ENCODE peak calls at places on chromosomes 11 and 22, in nine cellular contexts. One of them, this sample, is unnamed.

GRCh38 chr11:16986434-16987204 is 27.6 kb downstream of the PLEKHA7 start:
- ATAC-seq in right lobe of liver: peak
- ATAC-seq in activated naive CD8-positive, alpha-beta T cell treated with anti-CD3 and anti-CD28 coated beads, Interleukin-2, amount 10 ng/mL, durations not matched to agents 7 days and 5 days: peak
- ATAC-seq in sciatic nerve: peak
- ATAC-seq in activated CD8-positive, alpha-beta T cell treated with anti-CD3 and anti-CD28 coated beads, Interleukin-2, amount 10 ng/mL, durations not matched to agents 7 days and 5 days: peak
- ATAC-seq in T-cell: peak
- ATAC-seq in activated naive CD4-positive, alpha-beta T cell treated with anti-CD3 and anti-CD28 coated beads, Interleukin-2, amount 50 U/mL, for 72 hours: peak
- ATAC-seq in HepG2: no peak
- ATAC-seq in CD8-positive, alpha-beta T cell: peak
- ATAC-seq in this sample: no peak

GRCh38 chr11:47467372-47467771 is 18.4 kb upstream of the RAPSN start:
- ATAC-seq in right lobe of liver: peak
- ATAC-seq in activated naive CD8-positive, alpha-beta T cell treated with anti-CD3 and anti-CD28 coated beads, Interleukin-2, amount 10 ng/mL, durations not matched to agents 7 days and 5 days: no peak
- ATAC-seq in sciatic nerve: peak
- ATAC-seq in activated CD8-positive, alpha-beta T cell treated with anti-CD3 and anti-CD28 coated beads, Interleukin-2, amount 10 ng/mL, durations not matched to agents 7 days and 5 days: no peak
- ATAC-seq in T-cell: no peak
- ATAC-seq in activated naive CD4-positive, alpha-beta T cell treated with anti-CD3 and anti-CD28 coated beads, Interleukin-2, amount 50 U/mL, for 72 hours: no peak
- ATAC-seq in HepG2: no peak
- ATAC-seq in CD8-positive, alpha-beta T cell: no peak
- ATAC-seq in this sample: no peak

GRCh38 chr22:43303166-43303565 is 40.0 kb downstream of the SCUBE1 start:
- ATAC-seq in right lobe of liver: no peak
- ATAC-seq in activated naive CD8-positive, alpha-beta T cell treated with anti-CD3 and anti-CD28 coated beads, Interleukin-2, amount 10 ng/mL, durations not matched to agents 7 days and 5 days: no peak
- ATAC-seq in sciatic nerve: no peak
- ATAC-seq in activated CD8-positive, alpha-beta T cell treated with anti-CD3 and anti-CD28 coated beads, Interleukin-2, amount 10 ng/mL, durations not matched to agents 7 days and 5 days: no peak
- ATAC-seq in T-cell: no peak
- ATAC-seq in activated naive CD4-positive, alpha-beta T cell treated with anti-CD3 and anti-CD28 coated beads, Interleukin-2, amount 50 U/mL, for 72 hours: no peak
- ATAC-seq in HepG2: no peak
- ATAC-seq in CD8-positive, alpha-beta T cell: no peak
- ATAC-seq in this sample: no peak

GRCh38 chr11:95092549-95093324 is 3.1 kb downstream of the ENDOD1 start:
- ATAC-seq in right lobe of liver: no peak
- ATAC-seq in activated naive CD8-positive, alpha-beta T cell treated with anti-CD3 and anti-CD28 coated beads, Interleukin-2, amount 10 ng/mL, durations not matched to agents 7 days and 5 days: no peak
- ATAC-seq in sciatic nerve: no peak
- ATAC-seq in activated CD8-positive, alpha-beta T cell treated with anti-CD3 and anti-CD28 coated beads, Interleukin-2, amount 10 ng/mL, durations not matched to agents 7 days and 5 days: no peak
- ATAC-seq in T-cell: no peak
- ATAC-seq in activated naive CD4-positive, alpha-beta T cell treated with anti-CD3 and anti-CD28 coated beads, Interleukin-2, amount 50 U/mL, for 72 hours: peak
- ATAC-seq in HepG2: peak
- ATAC-seq in CD8-positive, alpha-beta T cell: no peak
- ATAC-seq in this sample: no peak

GRCh38 chr11:11992257-11992690 is 16.2 kb downstream of the DKK3 start:
- ATAC-seq in right lobe of liver: peak
- ATAC-seq in activated naive CD8-positive, alpha-beta T cell treated with anti-CD3 and anti-CD28 coated beads, Interleukin-2, amount 10 ng/mL, durations not matched to agents 7 days and 5 days: no peak
- ATAC-seq in sciatic nerve: no peak
- ATAC-seq in activated CD8-positive, alpha-beta T cell treated with anti-CD3 and anti-CD28 coated beads, Interleukin-2, amount 10 ng/mL, durations not matched to agents 7 days and 5 days: no peak
- ATAC-seq in T-cell: no peak
- ATAC-seq in activated naive CD4-positive, alpha-beta T cell treated with anti-CD3 and anti-CD28 coated beads, Interleukin-2, amount 50 U/mL, for 72 hours: no peak
- ATAC-seq in HepG2: peak
- ATAC-seq in CD8-positive, alpha-beta T cell: no peak
- ATAC-seq in this sample: no peak

GRCh38 chr11:46845740-46846509 is at the start of gene CKAP5:
- ATAC-seq in right lobe of liver: peak
- ATAC-seq in activated naive CD8-positive, alpha-beta T cell treated with anti-CD3 and anti-CD28 coated beads, Interleukin-2, amount 10 ng/mL, durations not matched to agents 7 days and 5 days: peak
- ATAC-seq in sciatic nerve: peak
- ATAC-seq in activated CD8-positive, alpha-beta T cell treated with anti-CD3 and anti-CD28 coated beads, Interleukin-2, amount 10 ng/mL, durations not matched to agents 7 days and 5 days: peak
- ATAC-seq in T-cell: peak
- ATAC-seq in activated naive CD4-positive, alpha-beta T cell treated with anti-CD3 and anti-CD28 coated beads, Interleukin-2, amount 50 U/mL, for 72 hours: peak
- ATAC-seq in HepG2: peak
- ATAC-seq in CD8-positive, alpha-beta T cell: peak
- ATAC-seq in this sample: peak

GRCh38 chr22:25764270-25765015 is 22.5 kb downstream of the MYO18B start:
- ATAC-seq in right lobe of liver: no peak
- ATAC-seq in activated naive CD8-positive, alpha-beta T cell treated with anti-CD3 and anti-CD28 coated beads, Interleukin-2, amount 10 ng/mL, durations not matched to agents 7 days and 5 days: no peak
- ATAC-seq in sciatic nerve: no peak
- ATAC-seq in activated CD8-positive, alpha-beta T cell treated with anti-CD3 and anti-CD28 coated beads, Interleukin-2, amount 10 ng/mL, durations not matched to agents 7 days and 5 days: no peak
- ATAC-seq in T-cell: no peak
- ATAC-seq in activated naive CD4-positive, alpha-beta T cell treated with anti-CD3 and anti-CD28 coated beads, Interleukin-2, amount 50 U/mL, for 72 hours: no peak
- ATAC-seq in HepG2: no peak
- ATAC-seq in CD8-positive, alpha-beta T cell: no peak
- ATAC-seq in this sample: no peak

GRCh38 chr11:405976-406795 is 8.6 kb downstream of the SIGIRR start:
- ATAC-seq in right lobe of liver: peak
- ATAC-seq in activated naive CD8-positive, alpha-beta T cell treated with anti-CD3 and anti-CD28 coated beads, Interleukin-2, amount 10 ng/mL, durations not matched to agents 7 days and 5 days: no peak
- ATAC-seq in sciatic nerve: peak
- ATAC-seq in activated CD8-positive, alpha-beta T cell treated with anti-CD3 and anti-CD28 coated beads, Interleukin-2, amount 10 ng/mL, durations not matched to agents 7 days and 5 days: no peak
- ATAC-seq in T-cell: no peak
- ATAC-seq in activated naive CD4-positive, alpha-beta T cell treated with anti-CD3 and anti-CD28 coated beads, Interleukin-2, amount 50 U/mL, for 72 hours: no peak
- ATAC-seq in HepG2: no peak
- ATAC-seq in CD8-positive, alpha-beta T cell: no peak
- ATAC-seq in this sample: no peak

GRCh38 chr11:32919338-32919737 is 26.7 kb downstream of the QSER1 start:
- ATAC-seq in right lobe of liver: no peak
- ATAC-seq in activated naive CD8-positive, alpha-beta T cell treated with anti-CD3 and anti-CD28 coated beads, Interleukin-2, amount 10 ng/mL, durations not matched to agents 7 days and 5 days: peak
- ATAC-seq in sciatic nerve: no peak
- ATAC-seq in activated CD8-positive, alpha-beta T cell treated with anti-CD3 and anti-CD28 coated beads, Interleukin-2, amount 10 ng/mL, durations not matched to agents 7 days and 5 days: no peak
- ATAC-seq in T-cell: no peak
- ATAC-seq in activated naive CD4-positive, alpha-beta T cell treated with anti-CD3 and anti-CD28 coated beads, Interleukin-2, amount 50 U/mL, for 72 hours: no peak
- ATAC-seq in HepG2: no peak
- ATAC-seq in CD8-positive, alpha-beta T cell: no peak
- ATAC-seq in this sample: no peak

GRCh38 chr11:47415949-47416472 is 7.6 kb downstream of the SLC39A13 start:
- ATAC-seq in right lobe of liver: peak
- ATAC-seq in activated naive CD8-positive, alpha-beta T cell treated with anti-CD3 and anti-CD28 coated beads, Interleukin-2, amount 10 ng/mL, durations not matched to agents 7 days and 5 days: no peak
- ATAC-seq in sciatic nerve: peak
- ATAC-seq in activated CD8-positive, alpha-beta T cell treated with anti-CD3 and anti-CD28 coated beads, Interleukin-2, amount 10 ng/mL, durations not matched to agents 7 days and 5 days: no peak
- ATAC-seq in T-cell: no peak
- ATAC-seq in activated naive CD4-positive, alpha-beta T cell treated with anti-CD3 and anti-CD28 coated beads, Interleukin-2, amount 50 U/mL, for 72 hours: peak
- ATAC-seq in HepG2: peak
- ATAC-seq in CD8-positive, alpha-beta T cell: no peak
- ATAC-seq in this sample: peak

GRCh38 chr11:46520971-46521745 is 72.7 kb downstream of the AMBRA1 start:
- ATAC-seq in right lobe of liver: no peak
- ATAC-seq in activated naive CD8-positive, alpha-beta T cell treated with anti-CD3 and anti-CD28 coated beads, Interleukin-2, amount 10 ng/mL, durations not matched to agents 7 days and 5 days: no peak
- ATAC-seq in sciatic nerve: no peak
- ATAC-seq in activated CD8-positive, alpha-beta T cell treated with anti-CD3 and anti-CD28 coated beads, Interleukin-2, amount 10 ng/mL, durations not matched to agents 7 days and 5 days: no peak
- ATAC-seq in T-cell: no peak
- ATAC-seq in activated naive CD4-positive, alpha-beta T cell treated with anti-CD3 and anti-CD28 coated beads, Interleukin-2, amount 50 U/mL, for 72 hours: no peak
- ATAC-seq in HepG2: no peak
- ATAC-seq in CD8-positive, alpha-beta T cell: no peak
- ATAC-seq in this sample: no peak

GRCh38 chr11:18697581-18697980 is 998 bp upstream of the TMEM86A start:
- ATAC-seq in right lobe of liver: no peak
- ATAC-seq in activated naive CD8-positive, alpha-beta T cell treated with anti-CD3 and anti-CD28 coated beads, Interleukin-2, amount 10 ng/mL, durations not matched to agents 7 days and 5 days: no peak
- ATAC-seq in sciatic nerve: no peak
- ATAC-seq in activated CD8-positive, alpha-beta T cell treated with anti-CD3 and anti-CD28 coated beads, Interleukin-2, amount 10 ng/mL, durations not matched to agents 7 days and 5 days: no peak
- ATAC-seq in T-cell: no peak
- ATAC-seq in activated naive CD4-positive, alpha-beta T cell treated with anti-CD3 and anti-CD28 coated beads, Interleukin-2, amount 50 U/mL, for 72 hours: no peak
- ATAC-seq in HepG2: no peak
- ATAC-seq in CD8-positive, alpha-beta T cell: no peak
- ATAC-seq in this sample: no peak

GRCh38 chr11:133865466-133865865 is 20.2 kb upstream of the SPATA19 start:
- ATAC-seq in right lobe of liver: no peak
- ATAC-seq in activated naive CD8-positive, alpha-beta T cell treated with anti-CD3 and anti-CD28 coated beads, Interleukin-2, amount 10 ng/mL, durations not matched to agents 7 days and 5 days: no peak
- ATAC-seq in sciatic nerve: no peak
- ATAC-seq in activated CD8-positive, alpha-beta T cell treated with anti-CD3 and anti-CD28 coated beads, Interleukin-2, amount 10 ng/mL, durations not matched to agents 7 days and 5 days: no peak
- ATAC-seq in T-cell: no peak
- ATAC-seq in activated naive CD4-positive, alpha-beta T cell treated with anti-CD3 and anti-CD28 coated beads, Interleukin-2, amount 50 U/mL, for 72 hours: no peak
- ATAC-seq in HepG2: no peak
- ATAC-seq in CD8-positive, alpha-beta T cell: no peak
- ATAC-seq in this sample: no peak

GRCh38 chr22:50215297-50216049 is 14.7 kb downstream of the SELENOO start:
- ATAC-seq in right lobe of liver: no peak
- ATAC-seq in activated naive CD8-positive, alpha-beta T cell treated with anti-CD3 and anti-CD28 coated beads, Interleukin-2, amount 10 ng/mL, durations not matched to agents 7 days and 5 days: no peak
- ATAC-seq in sciatic nerve: no peak
- ATAC-seq in activated CD8-positive, alpha-beta T cell treated with anti-CD3 and anti-CD28 coated beads, Interleukin-2, amount 10 ng/mL, durations not matched to agents 7 days and 5 days: no peak
- ATAC-seq in T-cell: no peak
- ATAC-seq in activated naive CD4-positive, alpha-beta T cell treated with anti-CD3 and anti-CD28 coated beads, Interleukin-2, amount 50 U/mL, for 72 hours: no peak
- ATAC-seq in HepG2: no peak
- ATAC-seq in CD8-positive, alpha-beta T cell: no peak
- ATAC-seq in this sample: no peak

GRCh38 chr11:47477323-47477722 is 28.4 kb upstream of the RAPSN start:
- ATAC-seq in right lobe of liver: no peak
- ATAC-seq in activated naive CD8-positive, alpha-beta T cell treated with anti-CD3 and anti-CD28 coated beads, Interleukin-2, amount 10 ng/mL, durations not matched to agents 7 days and 5 days: no peak
- ATAC-seq in sciatic nerve: no peak
- ATAC-seq in activated CD8-positive, alpha-beta T cell treated with anti-CD3 and anti-CD28 coated beads, Interleukin-2, amount 10 ng/mL, durations not matched to agents 7 days and 5 days: no peak
- ATAC-seq in T-cell: no peak
- ATAC-seq in activated naive CD4-positive, alpha-beta T cell treated with anti-CD3 and anti-CD28 coated beads, Interleukin-2, amount 50 U/mL, for 72 hours: peak
- ATAC-seq in HepG2: no peak
- ATAC-seq in CD8-positive, alpha-beta T cell: no peak
- ATAC-seq in this sample: no peak

GRCh38 chr11:45643585-45643984 is 21.8 kb downstream of the CHST1 start:
- ATAC-seq in right lobe of liver: no peak
- ATAC-seq in activated naive CD8-positive, alpha-beta T cell treated with anti-CD3 and anti-CD28 coated beads, Interleukin-2, amount 10 ng/mL, durations not matched to agents 7 days and 5 days: no peak
- ATAC-seq in sciatic nerve: no peak
- ATAC-seq in activated CD8-positive, alpha-beta T cell treated with anti-CD3 and anti-CD28 coated beads, Interleukin-2, amount 10 ng/mL, durations not matched to agents 7 days and 5 days: no peak
- ATAC-seq in T-cell: no peak
- ATAC-seq in activated naive CD4-positive, alpha-beta T cell treated with anti-CD3 and anti-CD28 coated beads, Interleukin-2, amount 50 U/mL, for 72 hours: peak
- ATAC-seq in HepG2: no peak
- ATAC-seq in CD8-positive, alpha-beta T cell: no peak
- ATAC-seq in this sample: no peak

GRCh38 chr22:30310881-30311771 is 15.6 kb downstream of the TBC1D10A start:
- ATAC-seq in right lobe of liver: peak
- ATAC-seq in activated naive CD8-positive, alpha-beta T cell treated with anti-CD3 and anti-CD28 coated beads, Interleukin-2, amount 10 ng/mL, durations not matched to agents 7 days and 5 days: no peak
- ATAC-seq in sciatic nerve: peak
- ATAC-seq in activated CD8-positive, alpha-beta T cell treated with anti-CD3 and anti-CD28 coated beads, Interleukin-2, amount 10 ng/mL, durations not matched to agents 7 days and 5 days: no peak
- ATAC-seq in T-cell: no peak
- ATAC-seq in activated naive CD4-positive, alpha-beta T cell treated with anti-CD3 and anti-CD28 coated beads, Interleukin-2, amount 50 U/mL, for 72 hours: no peak
- ATAC-seq in HepG2: peak
- ATAC-seq in CD8-positive, alpha-beta T cell: no peak
- ATAC-seq in this sample: peak

GRCh38 chr11:120302001-120302805 is 22.9 kb upstream of the TLCD5 start:
- ATAC-seq in right lobe of liver: peak
- ATAC-seq in activated naive CD8-positive, alpha-beta T cell treated with anti-CD3 and anti-CD28 coated beads, Interleukin-2, amount 10 ng/mL, durations not matched to agents 7 days and 5 days: no peak
- ATAC-seq in sciatic nerve: peak
- ATAC-seq in activated CD8-positive, alpha-beta T cell treated with anti-CD3 and anti-CD28 coated beads, Interleukin-2, amount 10 ng/mL, durations not matched to agents 7 days and 5 days: no peak
- ATAC-seq in T-cell: no peak
- ATAC-seq in activated naive CD4-positive, alpha-beta T cell treated with anti-CD3 and anti-CD28 coated beads, Interleukin-2, amount 50 U/mL, for 72 hours: peak
- ATAC-seq in HepG2: peak
- ATAC-seq in CD8-positive, alpha-beta T cell: no peak
- ATAC-seq in this sample: no peak

GRCh38 chr11:26623076-26623666 is 51.1 kb upstream of the MUC15 start:
- ATAC-seq in right lobe of liver: no peak
- ATAC-seq in activated naive CD8-positive, alpha-beta T cell treated with anti-CD3 and anti-CD28 coated beads, Interleukin-2, amount 10 ng/mL, durations not matched to agents 7 days and 5 days: no peak
- ATAC-seq in sciatic nerve: no peak
- ATAC-seq in activated CD8-positive, alpha-beta T cell treated with anti-CD3 and anti-CD28 coated beads, Interleukin-2, amount 10 ng/mL, durations not matched to agents 7 days and 5 days: no peak
- ATAC-seq in T-cell: no peak
- ATAC-seq in activated naive CD4-positive, alpha-beta T cell treated with anti-CD3 and anti-CD28 coated beads, Interleukin-2, amount 50 U/mL, for 72 hours: no peak
- ATAC-seq in HepG2: no peak
- ATAC-seq in CD8-positive, alpha-beta T cell: no peak
- ATAC-seq in this sample: no peak

GRCh38 chr11:58784995-58785394 is 53.3 kb upstream of the GLYAT start:
- ATAC-seq in right lobe of liver: no peak
- ATAC-seq in activated naive CD8-positive, alpha-beta T cell treated with anti-CD3 and anti-CD28 coated beads, Interleukin-2, amount 10 ng/mL, durations not matched to agents 7 days and 5 days: no peak
- ATAC-seq in sciatic nerve: no peak
- ATAC-seq in activated CD8-positive, alpha-beta T cell treated with anti-CD3 and anti-CD28 coated beads, Interleukin-2, amount 10 ng/mL, durations not matched to agents 7 days and 5 days: no peak
- ATAC-seq in T-cell: no peak
- ATAC-seq in activated naive CD4-positive, alpha-beta T cell treated with anti-CD3 and anti-CD28 coated beads, Interleukin-2, amount 50 U/mL, for 72 hours: no peak
- ATAC-seq in HepG2: no peak
- ATAC-seq in CD8-positive, alpha-beta T cell: no peak
- ATAC-seq in this sample: no peak

GRCh38 chr22:39278040-39278439 is 33.3 kb upstream of the PDGFB start:
- ATAC-seq in right lobe of liver: peak
- ATAC-seq in activated naive CD8-positive, alpha-beta T cell treated with anti-CD3 and anti-CD28 coated beads, Interleukin-2, amount 10 ng/mL, durations not matched to agents 7 days and 5 days: no peak
- ATAC-seq in sciatic nerve: no peak
- ATAC-seq in activated CD8-positive, alpha-beta T cell treated with anti-CD3 and anti-CD28 coated beads, Interleukin-2, amount 10 ng/mL, durations not matched to agents 7 days and 5 days: no peak
- ATAC-seq in T-cell: no peak
- ATAC-seq in activated naive CD4-positive, alpha-beta T cell treated with anti-CD3 and anti-CD28 coated beads, Interleukin-2, amount 50 U/mL, for 72 hours: no peak
- ATAC-seq in HepG2: no peak
- ATAC-seq in CD8-positive, alpha-beta T cell: no peak
- ATAC-seq in this sample: no peak

GRCh38 chr11:61642162-61642561 is 38.0 kb upstream of the DAGLA start:
- ATAC-seq in right lobe of liver: no peak
- ATAC-seq in activated naive CD8-positive, alpha-beta T cell treated with anti-CD3 and anti-CD28 coated beads, Interleukin-2, amount 10 ng/mL, durations not matched to agents 7 days and 5 days: no peak
- ATAC-seq in sciatic nerve: no peak
- ATAC-seq in activated CD8-positive, alpha-beta T cell treated with anti-CD3 and anti-CD28 coated beads, Interleukin-2, amount 10 ng/mL, durations not matched to agents 7 days and 5 days: no peak
- ATAC-seq in T-cell: no peak
- ATAC-seq in activated naive CD4-positive, alpha-beta T cell treated with anti-CD3 and anti-CD28 coated beads, Interleukin-2, amount 50 U/mL, for 72 hours: no peak
- ATAC-seq in HepG2: no peak
- ATAC-seq in CD8-positive, alpha-beta T cell: no peak
- ATAC-seq in this sample: no peak

GRCh38 chr11:103798029-103798428 is 238.4 kb upstream of the DDI1 start:
- ATAC-seq in right lobe of liver: no peak
- ATAC-seq in activated naive CD8-positive, alpha-beta T cell treated with anti-CD3 and anti-CD28 coated beads, Interleukin-2, amount 10 ng/mL, durations not matched to agents 7 days and 5 days: no peak
- ATAC-seq in sciatic nerve: no peak
- ATAC-seq in activated CD8-positive, alpha-beta T cell treated with anti-CD3 and anti-CD28 coated beads, Interleukin-2, amount 10 ng/mL, durations not matched to agents 7 days and 5 days: no peak
- ATAC-seq in T-cell: no peak
- ATAC-seq in activated naive CD4-positive, alpha-beta T cell treated with anti-CD3 and anti-CD28 coated beads, Interleukin-2, amount 50 U/mL, for 72 hours: no peak
- ATAC-seq in HepG2: no peak
- ATAC-seq in CD8-positive, alpha-beta T cell: no peak
- ATAC-seq in this sample: no peak